ENCODE peak calls at places on chromosome 19, in six cellular contexts. D is IMR-90, P is DND-41, V is HepG2, A is H9, R is GM23248. K is an unnamed sample.

GRCh38 chr19:54473071-54473941 is at the start of gene CDC42EP5:
- DNase-seq in R (peak; percentile 88), A (peak; percentile 40), P (no peak), V (no peak), D (peak; percentile 85), K (peak; percentile 84)

GRCh38 chr19:54355675-54356074 is 9.1 kb downstream of the LAIR1 start:
- DNase-seq in A (no peak), V (no peak), D (no peak), P (no peak), R (no peak), K (no peak)

GRCh38 chr19:6092329-6093286 is 17.7 kb downstream of the RFX2 start:
- DNase-seq in D (peak; percentile 88), V (peak; percentile 56), R (peak; percentile 98), P (no peak), A (peak; percentile 76), K (peak; percentile 90)

GRCh38 chr19:30167206-30167903 is 204.8 kb upstream of the ZNF536 start:
- DNase-seq in R (no peak), D (no peak), V (no peak), P (no peak), A (no peak), K (no peak)

GRCh38 chr19:32189956-32190706 is 155.3 kb upstream of the ZNF507 start:
- DNase-seq in V (no peak), A (no peak), R (no peak), D (no peak), P (no peak), K (no peak)

GRCh38 chr19:18557474-18558201 is at the start of gene KXD1:
- DNase-seq in D (peak; percentile 99), R (peak; percentile 100), V (peak; percentile 95), A (peak; percentile 93), P (peak; percentile 99), K (peak; percentile 99)

GRCh38 chr19:43486412-43486811 is 18.1 kb downstream of the PHLDB3 start:
- DNase-seq in A (no peak), D (no peak), V (no peak), P (no peak), R (no peak), K (no peak)

GRCh38 chr19:33486936-33487793 is 34.4 kb downstream of the PEPD start:
- DNase-seq in P (no peak), D (no peak), V (no peak), R (no peak), A (no peak), K (no peak)

GRCh38 chr19:21491161-21491560 is 14.2 kb upstream of the ZNF429 start:
- DNase-seq in R (peak; percentile 28), P (no peak), A (no peak), D (peak; percentile 3), V (no peak), K (no peak)

GRCh38 chr19:21432590-21432989 is 35.7 kb downstream of the ZNF493 start:
- DNase-seq in P (no peak), A (no peak), R (no peak), V (no peak), D (no peak), K (no peak)

GRCh38 chr19:44623080-44623479 is 9.7 kb downstream of the IGSF23 start:
- DNase-seq in R (peak; percentile 59), D (peak; percentile 45), A (no peak), P (no peak), V (no peak), K (no peak)

GRCh38 chr19:36420961-36421748 is 2.7 kb upstream of the ZFP82 start:
- DNase-seq in A (peak; percentile 31), V (no peak), R (peak; percentile 70), D (peak; percentile 27), P (no peak), K (peak; percentile 71)

GRCh38 chr19:48443262-48443661 is 2.5 kb upstream of the GRWD1 start:
- DNase-seq in D (no peak), P (no peak), V (no peak), A (no peak), R (peak; percentile 50), K (no peak)

GRCh38 chr19:10553943-10554381 is 10.3 kb downstream of the ATG4D start:
- DNase-seq in V (no peak), A (no peak), R (no peak), D (no peak), P (peak; percentile 98), K (no peak)

GRCh38 chr19:7618366-7618765 is 11.0 kb downstream of the XAB2 start:
- DNase-seq in D (no peak), A (no peak), R (peak; percentile 24), P (no peak), V (peak; percentile 33), K (no peak)

GRCh38 chr19:52585101-52585500 is 15.0 kb downstream of the ZNF701 start:
- DNase-seq in R (no peak), V (no peak), P (no peak), A (peak; percentile 34), D (no peak), K (no peak)

GRCh38 chr19:5264453-5264852 is 76.2 kb downstream of the PTPRS start:
- DNase-seq in V (no peak), P (no peak), A (no peak), D (no peak), R (no peak), K (no peak)

GRCh38 chr19:7736148-7736547 is 4.2 kb upstream of the CLEC4G start:
- DNase-seq in A (no peak), P (no peak), V (no peak), R (no peak), D (no peak), K (no peak)

GRCh38 chr19:32317045-32317444 is 28.4 kb upstream of the ZNF507 start:
- DNase-seq in D (no peak), P (no peak), R (no peak), A (no peak), V (no peak), K (no peak)

GRCh38 chr19:41792513-41793413 is 3.6 kb upstream of the CEACAM3 start:
- DNase-seq in R (peak; percentile 69), A (peak; percentile 73), P (peak; percentile 54), V (peak; percentile 21), D (peak; percentile 36), K (peak; percentile 37)

GRCh38 chr19:48325265-48325910 is at the start of gene EMP3:
- DNase-seq in A (peak; percentile 90), V (no peak), D (peak; percentile 92), R (peak; percentile 97), P (peak; percentile 83), K (peak; percentile 95)

GRCh38 chr19:46533085-46534081 is 37.7 kb upstream of the PNMA8B start:
- DNase-seq in A (no peak), P (no peak), V (no peak), R (no peak), D (no peak), K (no peak)
- H2AFZ ChIP-seq in A (no peak overlapping the region), P (no peak overlapping the region), V (no peak overlapping the region), R (no peak overlapping the region), D (peak overlapping the region; percentile 6), K (no peak overlapping the region)

GRCh38 chr19:17149393-17150135 is 65.6 kb upstream of the USE1 start:
- DNase-seq in R (no peak), P (no peak), A (no peak), V (no peak), D (no peak), K (no peak)
- H3K4me2 ChIP-seq in R (no peak overlapping the region), P (no peak overlapping the region), A (no peak overlapping the region), V (no peak overlapping the region), D (no peak overlapping the region), K (no peak overlapping the region)

GRCh38 chr19:47275866-47276461 is 1.3 kb downstream of the INAFM1 start:
- DNase-seq in V (no peak), A (no peak), R (peak; percentile 91), D (peak; percentile 57), P (no peak), K (peak; percentile 73)
- H3K9ac ChIP-seq in V (no peak overlapping the region), A (no peak overlapping the region), R (peak overlapping the region; percentile 78), D (peak overlapping the region; percentile 47), P (no peak overlapping the region), K (no peak overlapping the region)

GRCh38 chr19:50717891-50718254 is 1.7 kb downstream of the SHANK1 start:
- DNase-seq in D (no peak), A (no peak), P (peak; percentile 34), R (no peak), V (no peak), K (no peak)

GRCh38 chr19:50720181-50720920 is 749 bp upstream of the SHANK1 start:
- DNase-seq in V (no peak), P (no peak), R (peak; percentile 48), A (no peak), D (no peak), K (no peak)

GRCh38 chr19:50719566-50719965 is at the start of gene SHANK1:
- DNase-seq in P (peak; percentile 55), A (peak; percentile 74), D (peak; percentile 17), V (no peak), R (peak; percentile 37), K (peak; percentile 21)

GRCh38 chr19:50718255-50719118 is 1.1 kb downstream of the SHANK1 start:
- DNase-seq in D (no peak), R (peak; percentile 65), V (no peak), P (peak; percentile 43), A (no peak), K (no peak)

DNA sequence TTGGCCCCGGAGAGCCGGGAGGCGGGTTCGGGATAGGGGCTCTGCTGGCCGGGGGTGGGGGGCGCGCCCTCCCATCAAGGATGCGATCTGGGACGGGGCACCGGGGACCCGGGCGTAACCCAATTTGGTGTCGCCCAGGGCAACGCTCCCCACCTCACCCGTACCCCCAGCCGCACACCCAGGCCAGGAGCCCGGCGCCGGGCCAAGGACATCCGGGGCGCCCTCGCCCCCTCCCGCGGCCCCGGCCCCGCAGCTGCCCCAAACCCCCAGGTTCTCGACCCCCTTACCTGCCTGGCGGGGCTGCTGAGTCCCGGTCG is 525 bp downstream of the SHANK1 start:
- DNase-seq in P (no peak), D (no peak), R (no peak), V (no peak), A (no peak), K (no peak)
- H2AFZ ChIP-seq in P (no peak overlapping the region), D (peak overlapping the region; percentile 76), R (peak overlapping the region; percentile 60), V (no peak overlapping the region), A (no peak overlapping the region), K (no peak overlapping the region)

GRCh38 chr19:40464059-40465024 is 1.2 kb downstream of the BLVRB start:
- DNase-seq in V (peak; percentile 81), P (peak; percentile 77), A (peak; percentile 82), D (peak; percentile 88), R (peak; percentile 95), K (peak; percentile 85)
- H3K4me2 ChIP-seq in V (peak overlapping the region; percentile 86), P (peak overlapping the region; percentile 98), A (peak overlapping the region; percentile 62), D (peak overlapping the region; percentile 67), R (peak overlapping the region; percentile 78), K (peak overlapping the region; percentile 92)

GRCh38 chr19:35008891-35009341 is 8.8 kb downstream of the GRAMD1A start:
- DNase-seq in V (no peak), D (no peak), R (no peak), A (no peak), P (no peak), K (no peak)
- H3K9ac ChIP-seq in V (no peak overlapping the region), D (no peak overlapping the region), R (no peak overlapping the region), A (no peak overlapping the region), P (no peak overlapping the region), K (no peak overlapping the region)

DNA sequence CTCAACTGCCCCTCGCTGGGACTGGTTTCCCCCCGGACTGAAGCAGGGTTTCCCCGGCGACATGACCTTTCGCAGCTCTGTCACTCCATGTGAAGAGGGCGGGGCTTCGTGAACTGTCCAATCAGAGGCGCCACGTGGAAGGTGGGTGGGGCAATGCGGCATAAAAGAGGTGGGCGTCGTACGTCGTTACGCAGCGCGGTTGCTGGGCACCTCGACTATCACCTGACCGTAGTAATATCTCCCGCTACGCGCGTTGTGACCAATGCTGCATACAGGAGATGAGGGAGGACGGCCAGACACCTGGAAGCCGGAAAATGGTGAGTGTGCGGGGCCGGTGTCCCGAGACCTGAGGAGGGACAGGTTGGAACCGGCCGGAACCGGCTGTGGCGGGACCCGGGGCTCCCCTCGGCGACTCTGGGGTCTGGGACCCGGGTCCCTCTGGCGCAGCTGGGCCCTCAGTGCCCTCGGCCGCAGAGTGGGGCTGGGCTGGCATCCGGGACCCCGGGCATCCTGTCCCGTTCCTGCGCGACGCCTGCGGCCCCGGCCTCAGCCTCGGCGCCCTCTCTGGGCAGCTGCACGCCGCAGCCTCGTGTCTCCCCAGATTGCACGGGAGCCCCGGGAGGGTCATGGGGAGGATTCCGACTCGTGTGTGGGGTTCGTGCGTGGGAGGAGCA is 32.1 kb downstream of the ZNF136 start:
- DNase-seq in R (peak; percentile 72), P (no peak), D (peak; percentile 6), A (no peak), V (no peak), K (peak; percentile 66)
- H2AFZ ChIP-seq in R (peak overlapping the region; percentile 56), P (no peak overlapping the region), D (peak overlapping the region; percentile 67), A (no peak overlapping the region), V (no peak overlapping the region), K (no peak overlapping the region)

K was measured in fibroblast of lung.